ENCODE peak calls at places on chromosome 1, in six cellular contexts. One of them, this sample, is unnamed.

GRCh38 chr1:115302390-115302961 is 35.6 kb downstream of the NGF start:
- DNase-seq in left lung: no peak
- DNase-seq in upper lobe of right lung: no peak
- DNase-seq in CD4-positive, alpha-beta T cell: no peak
- DNase-seq in Peyer's patch: no peak
- DNase-seq in dorsolateral prefrontal cortex: no peak
- DNase-seq in this sample: no peak

GRCh38 chr1:24216730-24217129 is 29.6 kb upstream of the IFNLR1 start:
- DNase-seq in dorsolateral prefrontal cortex: no peak
- DNase-seq in upper lobe of right lung: no peak
- DNase-seq in Peyer's patch: no peak
- DNase-seq in CD4-positive, alpha-beta T cell: no peak
- DNase-seq in left lung: no peak
- DNase-seq in this sample: no peak

GRCh38 chr1:183970516-183971300 is 66.8 kb downstream of the COLGALT2 start:
- DNase-seq in upper lobe of right lung: no peak
- DNase-seq in Peyer's patch: no peak
- DNase-seq in left lung: no peak
- DNase-seq in CD4-positive, alpha-beta T cell: no peak
- DNase-seq in dorsolateral prefrontal cortex: no peak
- DNase-seq in this sample: no peak

GRCh38 chr1:224503161-224504118 is 68.8 kb upstream of the WDR26 start:
- DNase-seq in CD4-positive, alpha-beta T cell: no peak
- DNase-seq in Peyer's patch: peak; percentile 86
- DNase-seq in left lung: peak; percentile 89
- DNase-seq in dorsolateral prefrontal cortex: peak; percentile 64
- DNase-seq in upper lobe of right lung: peak; percentile 90
- DNase-seq in this sample: peak; percentile 55

GRCh38 chr1:66332524-66332853 is 201.5 kb upstream of the SGIP1 start:
- DNase-seq in dorsolateral prefrontal cortex: no peak
- DNase-seq in left lung: no peak
- DNase-seq in CD4-positive, alpha-beta T cell: no peak
- DNase-seq in upper lobe of right lung: no peak
- DNase-seq in Peyer's patch: no peak
- DNase-seq in this sample: no peak

GRCh38 chr1:156462954-156463795 is 37.4 kb downstream of the MEF2D start:
- DNase-seq in Peyer's patch: no peak
- DNase-seq in CD4-positive, alpha-beta T cell: no peak
- DNase-seq in dorsolateral prefrontal cortex: no peak
- DNase-seq in left lung: no peak
- DNase-seq in upper lobe of right lung: no peak
- DNase-seq in this sample: no peak

GRCh38 chr1:236543065-236543669 is 19.4 kb downstream of the LGALS8 start:
- DNase-seq in upper lobe of right lung: no peak
- DNase-seq in Peyer's patch: no peak
- DNase-seq in left lung: no peak
- DNase-seq in dorsolateral prefrontal cortex: no peak
- DNase-seq in CD4-positive, alpha-beta T cell: no peak
- DNase-seq in this sample: no peak

GRCh38 chr1:241485145-241485544 is 34.4 kb downstream of the FH start:
- DNase-seq in dorsolateral prefrontal cortex: no peak
- DNase-seq in CD4-positive, alpha-beta T cell: no peak
- DNase-seq in upper lobe of right lung: no peak
- DNase-seq in left lung: no peak
- DNase-seq in Peyer's patch: no peak
- DNase-seq in this sample: no peak

GRCh38 chr1:94056996-94057395 is 64.0 kb downstream of the ABCA4 start:
- DNase-seq in upper lobe of right lung: no peak
- DNase-seq in dorsolateral prefrontal cortex: no peak
- DNase-seq in CD4-positive, alpha-beta T cell: no peak
- DNase-seq in left lung: no peak
- DNase-seq in Peyer's patch: no peak
- DNase-seq in this sample: no peak

GRCh38 chr1:41358152-41358937 is 2.9 kb upstream of the FOXO6 start:
- DNase-seq in Peyer's patch: peak; percentile 48
- DNase-seq in left lung: no peak
- DNase-seq in dorsolateral prefrontal cortex: no peak
- DNase-seq in upper lobe of right lung: peak; percentile 60
- DNase-seq in CD4-positive, alpha-beta T cell: no peak
- DNase-seq in this sample: peak; percentile 63

GRCh38 chr1:240888039-240888786 is 276.3 kb upstream of the GREM2 start:
- DNase-seq in left lung: no peak
- DNase-seq in dorsolateral prefrontal cortex: no peak
- DNase-seq in CD4-positive, alpha-beta T cell: no peak
- DNase-seq in upper lobe of right lung: no peak
- DNase-seq in Peyer's patch: peak; percentile 71
- DNase-seq in this sample: no peak

GRCh38 chr1:234326493-234327366 is 46.5 kb upstream of the COA6 start:
- DNase-seq in CD4-positive, alpha-beta T cell: peak; percentile 68
- DNase-seq in dorsolateral prefrontal cortex: no peak
- DNase-seq in Peyer's patch: no peak
- DNase-seq in upper lobe of right lung: peak; percentile 72
- DNase-seq in left lung: no peak
- DNase-seq in this sample: no peak

GRCh38 chr1:203127672-203128611 is at the start of gene ADORA1:
- DNase-seq in left lung: peak; percentile 86
- DNase-seq in dorsolateral prefrontal cortex: peak; percentile 86
- DNase-seq in upper lobe of right lung: peak; percentile 85
- DNase-seq in Peyer's patch: no peak
- DNase-seq in CD4-positive, alpha-beta T cell: no peak
- DNase-seq in this sample: peak; percentile 77

GRCh38 chr1:167136191-167136614 is 42.3 kb downstream of the STYXL2 start:
- DNase-seq in Peyer's patch: no peak
- DNase-seq in CD4-positive, alpha-beta T cell: no peak
- DNase-seq in dorsolateral prefrontal cortex: no peak
- DNase-seq in left lung: no peak
- DNase-seq in upper lobe of right lung: no peak
- DNase-seq in this sample: no peak

GRCh38 chr1:228416217-228416971 is at the start of gene TRIM17:
- DNase-seq in upper lobe of right lung: no peak
- DNase-seq in Peyer's patch: no peak
- DNase-seq in CD4-positive, alpha-beta T cell: no peak
- DNase-seq in dorsolateral prefrontal cortex: no peak
- DNase-seq in left lung: no peak
- DNase-seq in this sample: no peak

GRCh38 chr1:78840447-78841251 is 165.9 kb downstream of the ADGRL4 start:
- DNase-seq in dorsolateral prefrontal cortex: no peak
- DNase-seq in CD4-positive, alpha-beta T cell: no peak
- DNase-seq in upper lobe of right lung: no peak
- DNase-seq in left lung: no peak
- DNase-seq in Peyer's patch: no peak
- DNase-seq in this sample: no peak

GRCh38 chr1:173416034-173416433 is 61.1 kb upstream of the PRDX6 start:
- DNase-seq in left lung: no peak
- DNase-seq in CD4-positive, alpha-beta T cell: no peak
- DNase-seq in dorsolateral prefrontal cortex: no peak
- DNase-seq in upper lobe of right lung: no peak
- DNase-seq in Peyer's patch: no peak
- DNase-seq in this sample: no peak

GRCh38 chr1:110580244-110580643 is 25.9 kb downstream of the KCNA2 start:
- DNase-seq in dorsolateral prefrontal cortex: no peak
- DNase-seq in upper lobe of right lung: no peak
- DNase-seq in left lung: no peak
- DNase-seq in Peyer's patch: no peak
- DNase-seq in CD4-positive, alpha-beta T cell: no peak
- DNase-seq in this sample: no peak

GRCh38 chr1:64087768-64088167 is 115.7 kb upstream of the UBE2U start:
- DNase-seq in CD4-positive, alpha-beta T cell: no peak
- DNase-seq in Peyer's patch: no peak
- DNase-seq in left lung: no peak
- DNase-seq in dorsolateral prefrontal cortex: no peak
- DNase-seq in upper lobe of right lung: no peak
- DNase-seq in this sample: no peak

DNA sequence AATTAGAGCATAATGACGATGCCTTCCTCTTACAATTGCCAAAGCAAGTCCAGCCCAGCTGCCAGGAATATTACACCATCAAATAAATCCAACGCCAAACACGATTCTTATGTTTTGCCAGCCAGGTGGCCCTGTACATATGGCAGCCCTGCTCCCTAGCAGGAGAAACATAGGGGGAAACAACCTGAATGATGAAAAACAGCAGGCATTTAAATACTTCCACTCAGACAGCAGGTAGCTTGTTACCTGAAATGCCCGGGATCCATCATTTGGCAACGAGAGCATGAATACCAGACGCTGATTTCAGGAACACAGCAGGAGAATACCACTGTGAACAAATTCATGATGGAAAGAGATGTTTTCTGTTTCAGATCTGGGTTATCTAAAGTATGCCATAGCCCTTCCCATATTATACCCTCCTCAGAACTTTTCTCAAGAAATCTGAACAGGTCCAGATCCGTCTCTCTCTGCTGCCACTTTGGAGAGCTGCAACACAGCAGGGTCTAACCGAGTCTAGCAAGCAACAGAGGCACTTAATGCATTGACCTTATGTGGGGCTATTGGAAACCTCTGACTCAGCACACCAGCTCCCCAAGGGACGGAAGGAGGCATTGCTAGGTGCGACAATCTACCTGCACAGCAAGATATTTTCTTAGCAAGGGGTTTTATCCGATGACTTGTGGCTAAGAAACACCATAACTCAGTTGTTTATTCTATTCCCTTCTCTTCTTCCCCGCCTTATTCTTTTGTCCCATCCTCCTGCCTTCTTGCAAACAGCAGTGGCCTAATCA is 166.3 kb downstream of the BARHL2 start:
- DNase-seq in upper lobe of right lung: no peak
- DNase-seq in Peyer's patch: no peak
- DNase-seq in left lung: no peak
- DNase-seq in CD4-positive, alpha-beta T cell: no peak
- DNase-seq in dorsolateral prefrontal cortex: no peak
- DNase-seq in this sample: no peak
- TF ChIP-seq CTCF in upper lobe of right lung: no peak
- TF ChIP-seq CTCF in Peyer's patch: no peak
- TF ChIP-seq CTCF in left lung: no peak
- TF ChIP-seq CTCF in CD4-positive, alpha-beta T cell: no peak
- TF ChIP-seq CTCF in dorsolateral prefrontal cortex: no peak
- TF ChIP-seq CTCF in this sample: no peak

GRCh38 chr1:35359995-35360394 is 91.5 kb downstream of the ZMYM4 start:
- DNase-seq in Peyer's patch: no peak
- DNase-seq in left lung: no peak
- DNase-seq in dorsolateral prefrontal cortex: no peak
- DNase-seq in CD4-positive, alpha-beta T cell: no peak
- DNase-seq in upper lobe of right lung: no peak
- DNase-seq in this sample: no peak

GRCh38 chr1:35367914-35368313 is 99.4 kb downstream of the ZMYM4 start:
- DNase-seq in left lung: no peak
- DNase-seq in dorsolateral prefrontal cortex: no peak
- DNase-seq in upper lobe of right lung: no peak
- DNase-seq in CD4-positive, alpha-beta T cell: no peak
- DNase-seq in Peyer's patch: no peak
- DNase-seq in this sample: no peak

GRCh38 chr1:35369922-35370671 is 101.6 kb downstream of the ZMYM4 start:
- DNase-seq in Peyer's patch: no peak
- DNase-seq in left lung: no peak
- DNase-seq in upper lobe of right lung: no peak
- DNase-seq in dorsolateral prefrontal cortex: no peak
- DNase-seq in CD4-positive, alpha-beta T cell: no peak
- DNase-seq in this sample: no peak

GRCh38 chr1:35361638-35362037 is 93.1 kb downstream of the ZMYM4 start:
- DNase-seq in left lung: no peak
- DNase-seq in upper lobe of right lung: no peak
- DNase-seq in CD4-positive, alpha-beta T cell: no peak
- DNase-seq in dorsolateral prefrontal cortex: no peak
- DNase-seq in Peyer's patch: no peak
- DNase-seq in this sample: no peak

GRCh38 chr1:35364732-35365131 is 96.2 kb downstream of the ZMYM4 start:
- DNase-seq in CD4-positive, alpha-beta T cell: no peak
- DNase-seq in dorsolateral prefrontal cortex: no peak
- DNase-seq in upper lobe of right lung: no peak
- DNase-seq in left lung: no peak
- DNase-seq in Peyer's patch: no peak
- DNase-seq in this sample: no peak
- H3K27ac ChIP-seq in CD4-positive, alpha-beta T cell: no peak overlapping the region
- H3K27ac ChIP-seq in dorsolateral prefrontal cortex: no peak overlapping the region
- H3K27ac ChIP-seq in upper lobe of right lung: no peak overlapping the region
- H3K27ac ChIP-seq in left lung: no peak overlapping the region
- H3K27ac ChIP-seq in Peyer's patch: no peak overlapping the region
- H3K27ac ChIP-seq in this sample: no peak overlapping the region

GRCh38 chr1:169507413-169507812 is 21.7 kb upstream of the SLC19A2 start:
- DNase-seq in upper lobe of right lung: no peak
- DNase-seq in Peyer's patch: no peak
- DNase-seq in left lung: no peak
- DNase-seq in CD4-positive, alpha-beta T cell: no peak
- DNase-seq in dorsolateral prefrontal cortex: no peak
- DNase-seq in this sample: no peak

GRCh38 chr1:169510060-169510459 is 24.3 kb upstream of the SLC19A2 start:
- DNase-seq in left lung: no peak
- DNase-seq in upper lobe of right lung: no peak
- DNase-seq in CD4-positive, alpha-beta T cell: no peak
- DNase-seq in dorsolateral prefrontal cortex: no peak
- DNase-seq in Peyer's patch: no peak
- DNase-seq in this sample: no peak

GRCh38 chr1:169508432-169509338 is 22.9 kb upstream of the SLC19A2 start:
- DNase-seq in CD4-positive, alpha-beta T cell: no peak
- DNase-seq in dorsolateral prefrontal cortex: no peak
- DNase-seq in Peyer's patch: no peak
- DNase-seq in upper lobe of right lung: no peak
- DNase-seq in left lung: no peak
- DNase-seq in this sample: no peak

GRCh38 chr1:169511339-169512028 is 25.7 kb upstream of the SLC19A2 start:
- DNase-seq in CD4-positive, alpha-beta T cell: no peak
- DNase-seq in upper lobe of right lung: no peak
- DNase-seq in Peyer's patch: no peak
- DNase-seq in left lung: no peak
- DNase-seq in dorsolateral prefrontal cortex: no peak
- DNase-seq in this sample: no peak

DNA sequence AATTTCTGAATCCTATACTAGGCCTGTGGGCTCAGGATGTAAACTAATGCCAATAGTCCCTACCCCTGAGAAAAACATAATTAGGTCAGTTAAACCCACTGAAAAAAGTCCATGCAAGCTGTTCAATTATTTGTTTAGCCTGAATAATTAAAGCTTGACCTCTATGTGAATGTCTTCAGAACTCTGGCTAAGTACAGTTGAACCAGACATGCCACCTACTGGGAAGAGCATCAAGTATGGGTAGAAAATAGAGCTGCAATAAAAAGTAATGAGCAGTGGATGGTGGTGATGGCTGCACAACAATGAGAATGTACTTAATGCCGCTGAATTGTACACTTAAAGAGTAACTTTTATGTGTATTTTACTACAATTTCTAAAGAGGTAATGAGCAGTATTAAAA is 23.6 kb upstream of the SLC19A2 start:
- DNase-seq in upper lobe of right lung: no peak
- DNase-seq in Peyer's patch: no peak
- DNase-seq in dorsolateral prefrontal cortex: no peak
- DNase-seq in CD4-positive, alpha-beta T cell: no peak
- DNase-seq in left lung: no peak
- DNase-seq in this sample: no peak
- TF ChIP-seq CTCF in upper lobe of right lung: no peak
- TF ChIP-seq CTCF in Peyer's patch: no peak
- TF ChIP-seq CTCF in dorsolateral prefrontal cortex: peak; percentile 19
- TF ChIP-seq CTCF in CD4-positive, alpha-beta T cell: no peak
- TF ChIP-seq CTCF in left lung: no peak
- TF ChIP-seq CTCF in this sample: no peak

DNA sequence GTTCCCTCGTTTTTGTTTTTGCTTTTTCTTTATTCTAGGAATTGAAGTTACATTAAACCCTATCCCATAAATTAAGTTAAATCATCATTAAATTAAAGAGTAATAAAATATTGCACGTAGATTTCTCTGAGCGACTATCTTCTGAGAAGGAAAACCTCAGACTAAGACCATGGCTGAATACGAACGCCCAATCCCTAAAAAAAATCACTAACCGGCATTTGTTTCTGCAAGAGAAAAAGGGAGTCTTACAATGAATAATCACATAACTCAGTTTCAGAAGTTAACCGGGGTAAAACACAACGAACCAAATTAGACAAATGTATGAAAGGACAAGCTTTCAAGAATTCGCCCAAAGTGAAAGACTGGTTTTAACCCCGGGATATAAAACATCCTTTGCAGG is 1.3 kb downstream of the PIK3R3 start:
- DNase-seq in dorsolateral prefrontal cortex: no peak
- DNase-seq in upper lobe of right lung: no peak
- DNase-seq in left lung: no peak
- DNase-seq in CD4-positive, alpha-beta T cell: no peak
- DNase-seq in Peyer's patch: no peak
- DNase-seq in this sample: no peak
- H3K27ac ChIP-seq in dorsolateral prefrontal cortex: peak overlapping the region; percentile 97
- H3K27ac ChIP-seq in upper lobe of right lung: peak overlapping the region; percentile 97
- H3K27ac ChIP-seq in left lung: peak overlapping the region; percentile 94
- H3K27ac ChIP-seq in CD4-positive, alpha-beta T cell: no peak overlapping the region
- H3K27ac ChIP-seq in Peyer's patch: no peak overlapping the region
- H3K27ac ChIP-seq in this sample: peak overlapping the region; percentile 90

This sample was measured in ascending aorta.